ENCODE peak calls at places on chromosomes 5 and 9, in five cellular contexts. R, K, O, Y and N are unnamed samples. For H3K4me1, the result is how much of the 10 kb centered on the place peaks cover.

GRCh38 chr5:124740991-124741583 is 5.4 kb downstream of the ZNF608 start:
- DNase-seq in R (no peak), K (no peak), O (no peak), Y (no peak), N (no peak)

GRCh38 chr5:90590-91547 is 1.1 kb upstream of the PLEKHG4B start:
- DNase-seq in R (no peak), K (peak), O (no peak), Y (no peak), N (no peak)

GRCh38 chr5:38471709-38472108 is 84.7 kb downstream of the LIFR start:
- DNase-seq in R (no peak), K (no peak), O (no peak), Y (no peak), N (no peak)

GRCh38 chr5:61731267-61731945 is 399.3 kb downstream of the ZSWIM6 start:
- DNase-seq in R (no peak), K (no peak), O (no peak), Y (no peak), N (no peak)

GRCh38 chr5:126103872-126104271 is 319.3 kb upstream of the GRAMD2B start:
- DNase-seq in R (no peak), K (no peak), O (no peak), Y (no peak), N (no peak)

GRCh38 chr9:132168347-132168746 is 6.5 kb downstream of the NTNG2 start:
- DNase-seq in R (no peak), K (no peak), O (no peak), Y (no peak), N (no peak)

GRCh38 chr9:34628656-34629491 is at the start of gene ARID3C:
- DNase-seq in R (no peak), K (no peak), O (no peak), Y (peak), N (no peak)

GRCh38 chr9:35917261-35917660 is 8.0 kb downstream of the SPAAR start:
- DNase-seq in R (no peak), K (no peak), O (no peak), Y (no peak), N (no peak)

GRCh38 chr9:81318571-81318970 is 370.8 kb downstream of the TLE1 start:
- DNase-seq in R (no peak), K (no peak), O (no peak), Y (no peak), N (no peak)

GRCh38 chr9:75447281-75447680 is 359.0 kb downstream of the OSTF1 start:
- DNase-seq in R (no peak), K (no peak), O (no peak), Y (no peak), N (no peak)

GRCh38 chr5:82931110-82931509 is 146.1 kb downstream of the TMEM167A start:
- DNase-seq in R (no peak), K (no peak), O (no peak), Y (no peak), N (no peak)

GRCh38 chr9:113930384-113930783 is 54.3 kb downstream of the ZNF618 start:
- DNase-seq in R (no peak), K (peak), O (no peak), Y (no peak), N (no peak)

GRCh38 chr5:78964889-78965288 is 20.2 kb downstream of the ARSB start:
- DNase-seq in R (no peak), K (no peak), O (peak), Y (no peak), N (no peak)

GRCh38 chr9:19229725-19230355 is 653 bp upstream of the DENND4C start:
- DNase-seq in R (peak), K (no peak), O (peak), Y (no peak), N (no peak)

GRCh38 chr5:172086312-172086975 is 80.0 kb upstream of the FBXW11 start:
- DNase-seq in R (no peak), K (peak), O (no peak), Y (no peak), N (no peak)

GRCh38 chr9:124239249-124240073 is 18.3 kb upstream of the NEK6 start:
- DNase-seq in R (no peak), K (peak), O (no peak), Y (no peak), N (no peak)

GRCh38 chr9:2018764-2019548 is 3.8 kb downstream of the SMARCA2 start:
- DNase-seq in R (no peak), K (no peak), O (no peak), Y (no peak), N (no peak)

GRCh38 chr9:125932012-125932411 is 184.8 kb downstream of the PBX3 start:
- DNase-seq in R (no peak), K (no peak), O (no peak), Y (no peak), N (peak)

GRCh38 chr5:96093340-96093739 is 131.7 kb upstream of the ELL2 start:
- DNase-seq in R (no peak), K (no peak), O (no peak), Y (no peak), N (no peak)

GRCh38 chr9:78566948-78567675 is 270.2 kb downstream of the PSAT1 start:
- DNase-seq in R (no peak), K (no peak), O (no peak), Y (no peak), N (no peak)

GRCh38 chr5:132557425-132557805 is 638 bp downstream of the RAD50 start:
- DNase-seq in R (no peak), K (no peak), O (no peak), Y (peak), N (no peak)

GRCh38 chr5:92644271-92644886 is 936.6 kb downstream of the NR2F1-AS1 start:
- DNase-seq in R (no peak), K (no peak), O (no peak), Y (no peak), N (no peak)

GRCh38 chr9:97632406-97632991 is 669 bp downstream of the TSTD2 start:
- DNase-seq in R (no peak), K (no peak), O (no peak), Y (no peak), N (no peak)

GRCh38 chr5:131541071-131541470 is 94.0 kb downstream of the RAPGEF6 start:
- DNase-seq in R (no peak), K (no peak), O (no peak), Y (no peak), N (no peak)

GRCh38 chr9:79572891-79573696 is 1.3 kb downstream of the TLE4 start:
- DNase-seq in R (no peak), K (peak), O (no peak), Y (peak), N (no peak)

GRCh38 chr5:73304381-73304780 is 131.4 kb downstream of the TMEM174 start:
- DNase-seq in R (no peak), K (no peak), O (no peak), Y (no peak), N (no peak)

GRCh38 chr5:179906294-179906794 is 1.4 kb downstream of the TBC1D9B start:
- DNase-seq in R (no peak), K (no peak), O (no peak), Y (no peak), N (no peak)

GRCh38 chr5:109418752-109419352 is 9.1 kb upstream of the PJA2 start:
- DNase-seq in R (no peak), K (no peak), O (no peak), Y (no peak), N (no peak)

GRCh38 chr5:119347574-119347973 is 8.2 kb upstream of the TNFAIP8 start:
- DNase-seq in R (no peak), K (no peak), O (no peak), Y (no peak), N (no peak)

GRCh38 chr5:74516217-74516636 is 124.3 kb downstream of the ENC1 start:
- DNase-seq in R (no peak), K (no peak), O (no peak), Y (no peak), N (no peak)

GRCh38 chr9:117013596-117013995 is 326.5 kb downstream of the TRIM32 start:
- DNase-seq in R (no peak), K (no peak), O (no peak), Y (no peak), N (no peak)

GRCh38 chr9:112546149-112547012 is 59.8 kb downstream of the KIAA1958 start:
- DNase-seq in R (no peak), K (no peak), O (no peak), Y (no peak), N (no peak)

DNA sequence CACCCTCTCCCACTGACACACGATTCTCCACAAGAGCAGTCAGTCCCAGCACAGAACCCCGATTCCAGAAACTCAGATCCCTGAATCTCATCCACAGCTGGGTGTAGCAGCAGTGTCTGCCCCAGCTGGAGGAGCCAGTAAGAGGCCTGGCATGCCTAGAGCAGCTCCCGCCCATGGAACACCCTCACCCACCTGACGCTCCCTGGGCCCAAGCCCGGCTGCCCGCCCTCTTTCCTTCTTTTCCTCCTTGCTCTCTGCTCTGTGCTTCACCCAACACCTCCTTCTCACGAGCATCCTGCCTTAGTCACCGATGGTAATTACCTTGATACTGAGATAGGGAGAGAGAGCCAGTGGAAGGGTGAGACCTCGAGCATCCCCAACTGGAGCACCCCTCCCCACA is 8.7 kb downstream of the PCDH1 start:
- DNase-seq in R (no peak), K (peak), O (no peak), Y (no peak), N (no peak)
- H3K4me1 ChIP-seq in R (half or more), K (under half), O (under half), Y (under half), N (under half)

DNA sequence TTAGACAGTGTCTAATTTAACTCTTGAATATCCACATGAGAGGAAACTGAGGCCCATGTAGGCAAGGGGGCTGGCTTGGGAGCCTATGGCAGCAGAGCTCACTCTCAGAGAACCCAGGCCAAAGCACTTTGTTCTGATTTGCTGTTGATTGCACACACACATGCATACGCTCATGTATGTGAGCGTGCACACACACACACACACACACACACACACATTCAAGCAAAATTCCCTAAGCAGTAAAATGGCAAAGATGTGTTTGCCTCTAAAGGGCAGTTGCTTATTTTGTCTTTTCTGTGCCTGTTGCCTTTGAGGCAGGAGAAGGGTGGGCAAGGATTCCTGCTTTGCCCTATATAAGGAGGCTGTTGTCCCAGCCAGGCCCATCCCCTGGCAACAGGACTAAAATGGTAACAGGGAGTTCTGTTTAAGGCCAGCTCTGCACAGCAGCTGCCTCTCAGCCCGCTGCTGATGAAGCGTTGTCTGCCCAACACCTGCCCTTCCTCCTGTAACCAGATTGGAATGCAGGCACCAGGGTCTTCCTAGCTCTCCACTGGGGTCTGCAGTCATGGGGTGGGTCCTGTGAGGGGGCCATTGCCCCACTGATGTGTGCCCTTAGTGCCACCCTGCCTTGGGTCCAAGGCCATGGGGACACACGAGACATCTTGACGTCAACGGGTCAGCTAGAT is 64.4 kb downstream of the PPARGC1B start:
- DNase-seq in R (no peak), K (no peak), O (no peak), Y (no peak), N (no peak)
- H3K4me3 ChIP-seq in R (no peak), K (no peak), O (no peak), Y (no peak), N (no peak)

GRCh38 chr5:9922719-9923118 is 292.6 kb upstream of the TAS2R1 start:
- DNase-seq in R (no peak), K (no peak), O (no peak), Y (no peak), N (no peak)
- TF ChIP-seq CTCF in R (peak), K (no peak), O (no peak), Y (peak), N (no peak)

GRCh38 chr9:134389659-134390058 is 63.4 kb downstream of the RXRA start:
- DNase-seq in R (no peak), K (no peak), O (no peak), Y (no peak), N (no peak)

GRCh38 chr9:134388976-134389375 is 62.7 kb downstream of the RXRA start:
- DNase-seq in R (no peak), K (no peak), O (no peak), Y (no peak), N (no peak)

GRCh38 chr9:134386951-134387831 is 60.9 kb downstream of the RXRA start:
- DNase-seq in R (no peak), K (peak), O (no peak), Y (no peak), N (no peak)

GRCh38 chr9:134390537-134390936 is 64.3 kb downstream of the RXRA start:
- DNase-seq in R (no peak), K (no peak), O (no peak), Y (peak), N (no peak)

GRCh38 chr9:134388289-134388808 is 62.1 kb downstream of the RXRA start:
- DNase-seq in R (no peak), K (no peak), O (no peak), Y (no peak), N (no peak)
- H3K4me1 ChIP-seq in R (half or more), K (under half), O (half or more), Y (under half), N (under half)

GRCh38 chr5:115545065-115545882 is 699 bp upstream of the FEM1C start:
- DNase-seq in R (no peak), K (no peak), O (no peak), Y (no peak), N (no peak)
- H3K4me3 ChIP-seq in R (peak), K (peak), O (no peak), Y (peak), N (peak)

GRCh38 chr5:6058055-6058715 is 320.2 kb downstream of the MED10 start:
- DNase-seq in R (no peak), K (no peak), O (no peak), Y (no peak), N (no peak)

DNA sequence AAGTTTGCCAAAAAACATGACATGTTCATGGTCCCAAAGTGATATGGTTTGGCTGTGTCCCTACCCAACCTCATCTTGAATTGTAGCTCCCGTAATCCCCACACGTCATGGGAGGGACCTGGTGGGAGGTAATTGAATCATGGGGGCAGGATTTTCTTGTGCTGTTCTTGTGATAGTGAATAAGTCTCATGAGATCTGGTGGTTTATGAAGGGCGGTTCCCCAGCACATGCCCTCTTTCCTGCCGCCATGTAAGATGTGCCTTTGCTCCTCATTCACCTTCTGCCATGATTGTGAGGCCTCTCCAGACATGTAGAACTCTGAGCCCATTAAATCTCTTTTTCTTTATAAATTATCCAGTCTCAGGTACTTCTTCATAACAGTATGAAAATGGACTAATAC is 322.1 kb downstream of the MED10 start:
- DNase-seq in R (no peak), K (no peak), O (no peak), Y (no peak), N (no peak)
- TF ChIP-seq CTCF in R (no peak), K (no peak), O (no peak), Y (no peak), N (no peak)

GRCh38 chr5:165290535-165290934 is 1785.1 kb downstream of the MAT2B start:
- DNase-seq in R (no peak), K (no peak), O (no peak), Y (no peak), N (no peak)

DNA sequence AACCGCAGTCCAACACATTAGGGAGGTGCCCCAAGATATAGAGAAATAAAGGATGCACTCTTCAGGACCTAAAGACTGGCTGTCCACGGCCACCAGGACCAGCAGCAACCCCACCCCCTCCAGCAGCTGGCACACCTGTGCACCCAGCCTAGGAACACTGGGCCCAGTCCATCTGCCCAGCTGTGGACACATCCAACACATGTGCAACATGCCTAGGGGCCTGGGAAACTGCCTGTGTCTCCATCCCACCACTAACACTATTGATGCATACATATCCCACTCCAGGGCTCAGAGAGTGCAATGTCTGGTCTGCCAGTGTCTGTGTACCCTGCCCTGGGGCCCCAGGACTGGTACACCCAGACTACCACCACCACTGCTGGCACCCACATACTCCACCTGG is 1781.3 kb downstream of the MAT2B start:
- DNase-seq in R (no peak), K (no peak), O (no peak), Y (no peak), N (no peak)
- H3K4me1 ChIP-seq in R (under half), K (under half), O (under half), Y (under half), N (under half)

GRCh38 chr5:52374286-52374685 is 413.4 kb upstream of the ITGA1 start:
- DNase-seq in R (no peak), K (no peak), O (no peak), Y (no peak), N (no peak)

DNA sequence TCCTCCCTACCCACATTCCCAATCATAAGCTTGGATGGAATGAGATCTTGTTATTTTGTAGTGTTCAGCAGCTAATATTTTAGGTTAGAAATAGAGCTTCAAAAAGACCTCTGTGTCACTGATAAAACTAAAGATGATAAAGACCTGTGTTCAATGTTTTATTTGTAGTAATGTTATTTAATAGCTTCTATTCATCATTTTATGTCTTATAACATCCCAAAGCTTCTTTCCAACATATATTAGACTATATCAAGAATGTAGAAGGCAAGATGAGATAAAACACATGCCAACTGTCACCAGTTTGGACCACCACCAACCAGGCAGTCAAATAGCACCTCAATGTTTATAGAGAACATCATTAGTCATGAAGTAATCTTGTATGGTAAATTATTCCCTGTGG is 409.5 kb upstream of the ITGA1 start:
- DNase-seq in R (no peak), K (no peak), O (no peak), Y (no peak), N (no peak)
- H3K4me3 ChIP-seq in R (no peak), K (no peak), O (no peak), Y (no peak), N (no peak)

DNA sequence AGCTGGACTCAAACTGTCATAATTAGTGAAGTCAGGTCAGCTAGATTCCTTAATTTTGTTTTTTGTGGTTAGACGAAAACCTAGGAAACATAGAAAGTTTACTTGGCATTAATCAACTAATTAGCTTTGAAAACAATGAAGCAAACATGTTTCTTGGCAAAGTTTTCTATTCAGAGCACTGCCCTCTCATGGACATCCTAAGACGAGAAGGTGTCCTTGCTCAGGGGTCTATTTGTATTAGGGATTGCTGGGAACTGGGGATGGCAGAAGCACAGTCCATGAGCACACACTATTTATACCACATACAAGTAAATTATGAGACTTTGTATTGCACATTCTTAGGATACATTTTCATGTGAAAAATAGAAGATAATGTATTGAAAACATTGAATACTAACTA is 49.7 kb downstream of the POC5 start:
- DNase-seq in R (no peak), K (no peak), O (no peak), Y (no peak), N (no peak)
- TF ChIP-seq CTCF in R (no peak), K (no peak), O (no peak), Y (no peak), N (no peak)

GRCh38 chr9:134395002-134395517 is 68.8 kb downstream of the RXRA start:
- DNase-seq in R (no peak), K (no peak), O (no peak), Y (no peak), N (no peak)
- H3K4me1 ChIP-seq in R (half or more), K (under half), O (half or more), Y (half or more), N (under half)